ENCODE peak calls at places on chromosomes 6 and 20, in six cellular contexts. H is ACHN; F is NCI-H748 treated with DMSO at 0.1 percent for 48 hours; A is AG04450; D is DND-41; G is activated naive CD4-positive, alpha-beta T cell. Z is an unnamed sample.

GRCh38 chr6:64330694-64331309 is 695.2 kb downstream of the PHF3 start:
- DNase-seq in H (peak), F (peak), A (peak), D (peak), G (no peak), Z (peak)

GRCh38 chr20:63182425-63182824 is 33.5 kb downstream of the YTHDF1 start:
- DNase-seq in H (no peak), F (no peak), A (no peak), D (no peak), G (no peak), Z (no peak)

GRCh38 chr6:28142446-28142845 is 763 bp downstream of the ZKSCAN8 start:
- DNase-seq in H (no peak), F (no peak), A (no peak), D (no peak), G (no peak), Z (no peak)

GRCh38 chr6:56902551-56903464 is 52.1 kb upstream of the BEND6 start:
- DNase-seq in H (peak), F (peak), A (peak), D (no peak), G (no peak), Z (peak)

GRCh38 chr20:58718729-58719128 is 26.1 kb downstream of the NPEPL1 start:
- DNase-seq in H (no peak), F (no peak), A (no peak), D (no peak), G (no peak), Z (no peak)

GRCh38 chr20:43961541-43962471 is 47.2 kb downstream of the TOX2 start:
- DNase-seq in H (no peak), F (no peak), A (no peak), D (no peak), G (no peak), Z (no peak)

GRCh38 chr6:75217203-75217602 is 11.3 kb upstream of the COL12A1 start:
- DNase-seq in H (no peak), F (no peak), A (no peak), D (no peak), G (no peak), Z (peak)

GRCh38 chr20:62405108-62405980 is 1.7 kb downstream of the CABLES2 start:
- DNase-seq in H (peak), F (no peak), A (no peak), D (no peak), G (no peak), Z (peak)

GRCh38 chr20:1841554-1842140 is 53.6 kb upstream of the SIRPA start:
- DNase-seq in H (no peak), F (no peak), A (no peak), D (no peak), G (no peak), Z (no peak)

GRCh38 chr20:45649312-45649863 is 18.3 kb upstream of the WFDC9 start:
- DNase-seq in H (no peak), F (no peak), A (no peak), D (no peak), G (no peak), Z (no peak)

GRCh38 chr20:13220857-13221297 is at the start of gene ISM1:
- DNase-seq in H (peak), F (no peak), A (no peak), D (peak), G (no peak), Z (peak)

GRCh38 chr20:14711681-14712080 is 374.3 kb upstream of the FLRT3 start:
- DNase-seq in H (no peak), F (no peak), A (no peak), D (no peak), G (no peak), Z (no peak)

GRCh38 chr20:23782366-23782983 is 31.7 kb upstream of the CST1 start:
- DNase-seq in H (peak), F (no peak), A (no peak), D (peak), G (no peak), Z (peak)

GRCh38 chr20:62737971-62738881 is 29.6 kb downstream of the NTSR1 start:
- DNase-seq in H (no peak), F (no peak), A (no peak), D (no peak), G (no peak), Z (no peak)

GRCh38 chr6:162442675-162443074 is 284.9 kb downstream of the PRKN start:
- DNase-seq in H (peak), F (peak), A (no peak), D (no peak), G (no peak), Z (peak)

GRCh38 chr20:36454664-36455427 is 86.5 kb upstream of the MYL9 start:
- DNase-seq in H (peak), F (no peak), A (no peak), D (no peak), G (no peak), Z (no peak)

GRCh38 chr20:24529032-24529431 is 59.6 kb downstream of the SYNDIG1 start:
- DNase-seq in H (no peak), F (no peak), A (no peak), D (no peak), G (no peak), Z (no peak)

Z was measured in HT1080.